ENCODE peak calls at places on chromosomes 13 and 19, in five cellular contexts. E is NCI-H1694 treated with DMSO at 0.1 percent for 48 hours, R is neural progenitor cell, B is astrocyte of the hippocampus, S is nephron progenitor cell. C is an unnamed sample.

GRCh38 chr19:55160128-55160985 is 2.8 kb upstream of the TNNI3 start:
- DNase-seq in E (peak; percentile 83), R (peak; percentile 97), B (peak; percentile 91), S (peak; percentile 98), C (peak; percentile 94)

GRCh38 chr19:13212759-13213330 is 62.6 kb downstream of the IER2 start:
- DNase-seq in E (peak; percentile 10), R (peak; percentile 74), B (peak; percentile 35), S (peak; percentile 62), C (peak; percentile 75)

GRCh38 chr19:12880551-12881171 is 588 bp downstream of the DNASE2 start:
- DNase-seq in E (no peak), R (peak; percentile 69), B (peak; percentile 43), S (peak; percentile 63), C (peak; percentile 56)

GRCh38 chr13:25652764-25653163 is 281.0 kb downstream of the ATP8A2 start:
- DNase-seq in E (no peak), R (peak; percentile 39), B (no peak), S (no peak), C (peak; percentile 90)

GRCh38 chr13:97235549-97236206 is 13.5 kb downstream of the MBNL2 start:
- DNase-seq in E (no peak), R (no peak), B (no peak), S (no peak), C (no peak)

GRCh38 chr19:50669319-50670101 is 20.3 kb downstream of the C19orf81 start:
- DNase-seq in E (no peak), R (no peak), B (peak; percentile 14), S (peak; percentile 69), C (peak; percentile 62)

GRCh38 chr13:39102981-39103490 is 64.8 kb downstream of the NHLRC3 start:
- DNase-seq in E (no peak), R (no peak), B (no peak), S (no peak), C (no peak)

GRCh38 chr19:49071860-49072547 is 495 bp downstream of the KCNA7 start:
- DNase-seq in E (no peak), R (peak; percentile 83), B (peak; percentile 60), S (peak; percentile 82), C (peak; percentile 74)

GRCh38 chr13:42022796-42023493 is 25.5 kb upstream of the DGKH start:
- DNase-seq in E (no peak), R (peak; percentile 21), B (peak; percentile 52), S (no peak), C (no peak)

C was measured in left kidney.